ENCODE peak calls at places on chromosomes 1 and 21, in four cellular contexts. E is left cardiac atrium, U is AG04450, T is left ventricle myocardium superior. G is an unnamed sample.

GRCh38 chr1:66598670-66599069 is 64.7 kb downstream of the SGIP1 start:
- DNase-seq in U (peak), E (no peak), T (no peak), G (no peak)

GRCh38 chr1:41738475-41738874 is 180.2 kb downstream of the HIVEP3 start:
- DNase-seq in U (no peak), T (no peak), E (no peak), G (no peak)

GRCh38 chr21:40863839-40864238 is 16.9 kb upstream of the DSCAM start:
- DNase-seq in T (no peak), E (no peak), U (no peak), G (no peak)

GRCh38 chr1:103917771-103918170 is 168.1 kb downstream of the AMY1C start:
- DNase-seq in U (no peak), E (no peak), T (no peak), G (no peak)

GRCh38 chr1:56157477-56157876 is 421.9 kb downstream of the PLPP3 start:
- DNase-seq in T (no peak), E (no peak), U (no peak), G (no peak)

GRCh38 chr1:22318279-22318983 is 133.2 kb upstream of the ZBTB40 start:
- DNase-seq in E (no peak), T (no peak), U (no peak), G (peak)

GRCh38 chr1:39129514-39129913 is 75.0 kb upstream of the MACF1 start:
- DNase-seq in T (no peak), E (no peak), U (no peak), G (no peak)

GRCh38 chr1:231337043-231337471 is 595 bp downstream of the EXOC8 start:
- DNase-seq in E (no peak), T (no peak), U (no peak), G (no peak)

GRCh38 chr1:14929547-14930223 is 223.9 kb upstream of the TMEM51 start:
- DNase-seq in U (no peak), E (no peak), T (no peak), G (peak)

GRCh38 chr1:191528275-191528674 is 630.0 kb upstream of the RGS18 start:
- DNase-seq in E (no peak), T (no peak), U (no peak), G (no peak)

GRCh38 chr1:8765253-8765652 is 52.2 kb downstream of the RERE start:
- DNase-seq in E (no peak), U (no peak), T (no peak), G (no peak)

GRCh38 chr1:94325379-94326302 is 88.3 kb upstream of the ARHGAP29 start:
- DNase-seq in U (peak), T (no peak), E (no peak), G (peak)

GRCh38 chr1:66752000-66752592 is at the start of gene DYNLT5:
- DNase-seq in U (no peak), E (peak), T (peak), G (no peak)

GRCh38 chr1:155070721-155071556 is 7.4 kb downstream of the EFNA4 start:
- DNase-seq in T (peak), E (peak), U (no peak), G (no peak)

GRCh38 chr1:85321237-85321964 is 45.0 kb upstream of the BCL10 start:
- DNase-seq in E (no peak), T (no peak), U (no peak), G (no peak)

GRCh38 chr1:236130372-236130771 is 12.0 kb upstream of the GPR137B start:
- DNase-seq in T (no peak), U (no peak), E (no peak), G (no peak)

GRCh38 chr1:183039985-183040447 is 16.8 kb downstream of the LAMC1 start:
- DNase-seq in U (peak), E (no peak), T (no peak), G (peak)

GRCh38 chr1:33893147-33893830 is 29.4 kb downstream of the HMGB4 start:
- DNase-seq in U (peak), T (no peak), E (no peak), G (no peak)